ENCODE peak calls at places on chromosomes 5 and 9, in five cellular contexts. One of them, this sample, is unnamed. For H3K9me2, the result is how much of the 10 kb centered on the place peaks cover.

GRCh38 chr9:16105576-16105975 is 552.7 kb downstream of the CCDC171 start:
- DNase-seq in GM23338: no peak
- DNase-seq in MM.1S: no peak
- DNase-seq in GM23248: no peak
- DNase-seq in HCT116: no peak
- DNase-seq in this sample: no peak

GRCh38 chr5:170120576-170120975 is 14.9 kb downstream of the FOXI1 start:
- DNase-seq in GM23338: no peak
- DNase-seq in HCT116: no peak
- DNase-seq in MM.1S: no peak
- DNase-seq in GM23248: peak
- DNase-seq in this sample: peak

GRCh38 chr5:159640921-159641320 is 275.4 kb upstream of the ADRA1B start:
- DNase-seq in HCT116: no peak
- DNase-seq in GM23338: no peak
- DNase-seq in GM23248: no peak
- DNase-seq in MM.1S: no peak
- DNase-seq in this sample: no peak

GRCh38 chr5:79229357-79230174 is 6.4 kb upstream of the JMY start:
- DNase-seq in GM23248: peak
- DNase-seq in MM.1S: peak
- DNase-seq in GM23338: no peak
- DNase-seq in HCT116: no peak
- DNase-seq in this sample: peak

GRCh38 chr5:125453011-125453410 is 706.6 kb upstream of the ZNF608 start:
- DNase-seq in HCT116: no peak
- DNase-seq in GM23248: no peak
- DNase-seq in MM.1S: no peak
- DNase-seq in GM23338: no peak
- DNase-seq in this sample: no peak

GRCh38 chr5:120146787-120147186 is 317.3 kb upstream of the PRR16 start:
- DNase-seq in HCT116: no peak
- DNase-seq in GM23338: no peak
- DNase-seq in GM23248: peak
- DNase-seq in MM.1S: no peak
- DNase-seq in this sample: peak

GRCh38 chr9:124980434-124980833 is 39.6 kb upstream of the GOLGA1 start:
- DNase-seq in GM23338: no peak
- DNase-seq in GM23248: no peak
- DNase-seq in MM.1S: no peak
- DNase-seq in HCT116: no peak
- DNase-seq in this sample: no peak

GRCh38 chr5:27830551-27830950 is 792.2 kb upstream of the CDH9 start:
- DNase-seq in MM.1S: no peak
- DNase-seq in GM23248: peak
- DNase-seq in HCT116: no peak
- DNase-seq in GM23338: no peak
- DNase-seq in this sample: no peak

GRCh38 chr9:4425358-4426045 is 64.8 kb upstream of the SLC1A1 start:
- DNase-seq in GM23248: peak
- DNase-seq in HCT116: no peak
- DNase-seq in GM23338: no peak
- DNase-seq in MM.1S: no peak
- DNase-seq in this sample: no peak

GRCh38 chr9:69317081-69317480 is 7.9 kb upstream of the ENTREP1 start:
- DNase-seq in GM23338: no peak
- DNase-seq in GM23248: no peak
- DNase-seq in HCT116: no peak
- DNase-seq in MM.1S: no peak
- DNase-seq in this sample: peak

GRCh38 chr9:69319324-69320040 is 5.5 kb upstream of the ENTREP1 start:
- DNase-seq in GM23248: no peak
- DNase-seq in MM.1S: no peak
- DNase-seq in HCT116: no peak
- DNase-seq in GM23338: no peak
- DNase-seq in this sample: no peak

GRCh38 chr9:69314547-69314946 is 10.5 kb upstream of the ENTREP1 start:
- DNase-seq in HCT116: no peak
- DNase-seq in MM.1S: no peak
- DNase-seq in GM23338: no peak
- DNase-seq in GM23248: no peak
- DNase-seq in this sample: peak

GRCh38 chr9:69322256-69322655 is 2.8 kb upstream of the ENTREP1 start:
- DNase-seq in MM.1S: no peak
- DNase-seq in GM23248: no peak
- DNase-seq in GM23338: no peak
- DNase-seq in HCT116: no peak
- DNase-seq in this sample: no peak

GRCh38 chr9:69317894-69318293 is 7.1 kb upstream of the ENTREP1 start:
- DNase-seq in GM23338: no peak
- DNase-seq in MM.1S: no peak
- DNase-seq in HCT116: no peak
- DNase-seq in GM23248: no peak
- DNase-seq in this sample: no peak
- H3K9me2 ChIP-seq in GM23338: under half
- H3K9me2 ChIP-seq in MM.1S: under half
- H3K9me2 ChIP-seq in HCT116: under half
- H3K9me2 ChIP-seq in GM23248: under half
- H3K9me2 ChIP-seq in this sample: under half

DNA sequence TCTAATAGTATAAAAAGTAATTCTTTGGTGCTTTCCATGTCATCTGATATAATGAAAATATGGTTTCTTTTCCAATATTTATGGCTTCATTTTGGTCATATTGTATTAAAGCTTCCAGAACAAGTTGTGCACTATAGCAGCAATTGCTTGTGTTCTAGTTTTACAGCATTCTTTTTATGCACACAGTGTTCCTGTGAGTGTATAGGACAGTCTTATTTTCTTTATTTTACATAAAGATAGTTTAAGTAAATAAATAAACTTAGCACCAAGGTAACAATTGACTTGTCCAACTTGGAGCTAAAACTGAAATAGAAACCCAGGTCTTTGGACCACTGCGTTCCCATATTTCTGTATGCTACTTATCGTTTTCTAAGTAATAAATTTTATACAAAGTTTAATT is 38.9 kb downstream of the ATG10 start:
- DNase-seq in MM.1S: no peak
- DNase-seq in GM23338: no peak
- DNase-seq in HCT116: no peak
- DNase-seq in GM23248: no peak
- DNase-seq in this sample: no peak
- H3K9me2 ChIP-seq in MM.1S: under half
- H3K9me2 ChIP-seq in GM23338: under half
- H3K9me2 ChIP-seq in HCT116: under half
- H3K9me2 ChIP-seq in GM23248: under half
- H3K9me2 ChIP-seq in this sample: under half

GRCh38 chr5:71705416-71705815 is 13.7 kb upstream of the CARTPT start:
- DNase-seq in MM.1S: no peak
- DNase-seq in HCT116: no peak
- DNase-seq in GM23338: no peak
- DNase-seq in GM23248: no peak
- DNase-seq in this sample: no peak

GRCh38 chr5:71706906-71707305 is 12.2 kb upstream of the CARTPT start:
- DNase-seq in GM23338: no peak
- DNase-seq in GM23248: no peak
- DNase-seq in MM.1S: no peak
- DNase-seq in HCT116: no peak
- DNase-seq in this sample: no peak

GRCh38 chr5:71700803-71701202 is 18.3 kb upstream of the CARTPT start:
- DNase-seq in MM.1S: no peak
- DNase-seq in GM23248: no peak
- DNase-seq in GM23338: no peak
- DNase-seq in HCT116: no peak
- DNase-seq in this sample: no peak

GRCh38 chr5:71701409-71701808 is 17.7 kb upstream of the CARTPT start:
- DNase-seq in HCT116: no peak
- DNase-seq in MM.1S: no peak
- DNase-seq in GM23248: no peak
- DNase-seq in GM23338: no peak
- DNase-seq in this sample: no peak

GRCh38 chr5:71703941-71704340 is 15.1 kb upstream of the CARTPT start:
- DNase-seq in GM23248: no peak
- DNase-seq in MM.1S: no peak
- DNase-seq in GM23338: peak
- DNase-seq in HCT116: no peak
- DNase-seq in this sample: no peak
- H3K9me2 ChIP-seq in GM23248: under half
- H3K9me2 ChIP-seq in MM.1S: under half
- H3K9me2 ChIP-seq in GM23338: under half
- H3K9me2 ChIP-seq in HCT116: under half
- H3K9me2 ChIP-seq in this sample: under half

GRCh38 chr9:137519553-137519952 is 30.6 kb downstream of the PNPLA7 start:
- DNase-seq in MM.1S: no peak
- DNase-seq in GM23338: no peak
- DNase-seq in HCT116: no peak
- DNase-seq in GM23248: no peak
- DNase-seq in this sample: no peak
- H3K9me2 ChIP-seq in MM.1S: under half
- H3K9me2 ChIP-seq in GM23338: under half
- H3K9me2 ChIP-seq in HCT116: under half
- H3K9me2 ChIP-seq in GM23248: under half
- H3K9me2 ChIP-seq in this sample: under half

GRCh38 chr9:14106699-14107098 is 207.2 kb downstream of the NFIB start:
- DNase-seq in GM23338: no peak
- DNase-seq in HCT116: no peak
- DNase-seq in GM23248: no peak
- DNase-seq in MM.1S: no peak
- DNase-seq in this sample: no peak

GRCh38 chr9:14104501-14104900 is 209.4 kb downstream of the NFIB start:
- DNase-seq in GM23248: no peak
- DNase-seq in MM.1S: no peak
- DNase-seq in HCT116: no peak
- DNase-seq in GM23338: no peak
- DNase-seq in this sample: no peak

GRCh38 chr9:14111670-14112069 is 202.3 kb downstream of the NFIB start:
- DNase-seq in GM23338: no peak
- DNase-seq in MM.1S: no peak
- DNase-seq in HCT116: no peak
- DNase-seq in GM23248: peak
- DNase-seq in this sample: no peak

GRCh38 chr9:14107977-14108376 is 206.0 kb downstream of the NFIB start:
- DNase-seq in HCT116: no peak
- DNase-seq in MM.1S: no peak
- DNase-seq in GM23248: no peak
- DNase-seq in GM23338: peak
- DNase-seq in this sample: no peak

GRCh38 chr9:14107495-14107894 is 206.4 kb downstream of the NFIB start:
- DNase-seq in HCT116: no peak
- DNase-seq in GM23248: no peak
- DNase-seq in GM23338: no peak
- DNase-seq in MM.1S: no peak
- DNase-seq in this sample: no peak
- H3K9me2 ChIP-seq in HCT116: under half
- H3K9me2 ChIP-seq in GM23248: under half
- H3K9me2 ChIP-seq in GM23338: under half
- H3K9me2 ChIP-seq in MM.1S: under half
- H3K9me2 ChIP-seq in this sample: under half

This sample was measured in PC-3.